ENCODE peak calls at places on chromosomes 1 and 21, in nine cellular contexts. W is GM23248, O is GM23338, K is HCT116, B is SK-N-SH, Y is OCI-LY7, Z is PC-3, N is MM.1S, E is hepatocyte. U is an unnamed sample.

GRCh38 chr1:227225715-227226346 is 92.5 kb downstream of the CDC42BPA start:
- DNase-seq in N (no peak), O (no peak), Z (peak), W (peak), B (no peak), E (no peak), Y (no peak), K (peak), U (no peak)

GRCh38 chr1:47963568-47963973 is 33.6 kb downstream of the TRABD2B start:
- DNase-seq in B (no peak), E (peak), N (no peak), K (no peak), Z (no peak), Y (no peak), O (no peak), W (peak), U (no peak)

GRCh38 chr21:16438761-16439160 is 709.0 kb downstream of the USP25 start:
- DNase-seq in N (no peak), B (no peak), O (no peak), Y (no peak), W (no peak), Z (no peak), K (no peak), E (no peak), U (no peak)

GRCh38 chr21:43906585-43907370 is 41.8 kb downstream of the AGPAT3 start:
- DNase-seq in W (no peak), N (no peak), Y (no peak), B (no peak), Z (no peak), O (no peak), E (no peak), K (no peak), U (no peak)

GRCh38 chr1:77889240-77889637 is 815 bp downstream of the NEXN start:
- DNase-seq in Y (no peak), Z (peak), O (peak), B (no peak), W (peak), E (peak), K (no peak), N (no peak), U (peak)

GRCh38 chr1:178653091-178653490 is 72.0 kb upstream of the RALGPS2 start:
- DNase-seq in K (peak), W (peak), E (no peak), B (no peak), Y (no peak), N (no peak), Z (peak), O (no peak), U (no peak)

GRCh38 chr1:13807213-13807612 is 107.2 kb downstream of the PRDM2 start:
- DNase-seq in Y (peak), W (peak), Z (peak), K (peak), E (peak), O (peak), B (peak), N (no peak), U (peak)

GRCh38 chr21:32732544-32732943 is 4.7 kb upstream of the SYNJ1 start:
- DNase-seq in Z (peak), K (no peak), E (no peak), N (no peak), W (no peak), B (no peak), O (no peak), Y (no peak), U (no peak)

GRCh38 chr1:33234131-33234530 is 22.2 kb upstream of the ZNF362 start:
- DNase-seq in N (no peak), B (no peak), O (no peak), Y (no peak), K (no peak), Z (no peak), E (no peak), W (no peak), U (no peak)

GRCh38 chr1:171250263-171250662 is 2.0 kb downstream of the FMO1 start:
- DNase-seq in O (no peak), W (no peak), Y (peak), Z (no peak), E (no peak), K (no peak), B (no peak), N (no peak), U (no peak)

GRCh38 chr1:54493608-54494007 is 54.4 kb upstream of the ACOT11 start:
- DNase-seq in Z (peak), N (no peak), Y (no peak), E (no peak), K (no peak), O (no peak), W (peak), B (no peak), U (no peak)

GRCh38 chr1:163168053-163168452 is 34.7 kb downstream of the RGS5 start:
- DNase-seq in N (no peak), B (no peak), Y (no peak), K (peak), E (peak), Z (peak), O (no peak), W (peak), U (no peak)

GRCh38 chr1:93554883-93555872 is 107.3 kb downstream of the FNBP1L start:
- DNase-seq in N (no peak), K (no peak), O (no peak), E (no peak), Z (no peak), B (no peak), Y (no peak), W (no peak), U (no peak)

GRCh38 chr1:9910080-9910424 is at the start of gene CTNNBIP1:
- DNase-seq in Y (no peak), B (no peak), N (no peak), K (no peak), E (no peak), Z (no peak), O (no peak), W (no peak), U (no peak)

GRCh38 chr21:28810826-28811524 is 181.7 kb downstream of the LTN1 start:
- DNase-seq in Y (no peak), E (no peak), O (no peak), Z (no peak), N (no peak), K (no peak), W (no peak), B (no peak), U (no peak)

GRCh38 chr1:172874950-172875349 is 175.8 kb downstream of the TNFSF18 start:
- DNase-seq in K (no peak), N (peak), O (no peak), B (no peak), Y (no peak), E (no peak), Z (peak), W (peak), U (no peak)

GRCh38 chr1:195828322-195828721 is 779.9 kb downstream of the KCNT2 start:
- DNase-seq in W (no peak), N (no peak), E (no peak), O (peak), Z (no peak), B (no peak), Y (no peak), K (no peak), U (no peak)

GRCh38 chr1:147772540-147772939 is 12.1 kb upstream of the GJA5 start:
- DNase-seq in Y (no peak), N (no peak), E (no peak), W (no peak), K (no peak), Z (no peak), O (no peak), B (no peak), U (no peak)

GRCh38 chr1:204073837-204074273 is 940 bp downstream of the SOX13 start:
- DNase-seq in K (no peak), W (peak), O (no peak), N (no peak), Y (no peak), E (peak), Z (peak), B (no peak), U (peak)

DNA sequence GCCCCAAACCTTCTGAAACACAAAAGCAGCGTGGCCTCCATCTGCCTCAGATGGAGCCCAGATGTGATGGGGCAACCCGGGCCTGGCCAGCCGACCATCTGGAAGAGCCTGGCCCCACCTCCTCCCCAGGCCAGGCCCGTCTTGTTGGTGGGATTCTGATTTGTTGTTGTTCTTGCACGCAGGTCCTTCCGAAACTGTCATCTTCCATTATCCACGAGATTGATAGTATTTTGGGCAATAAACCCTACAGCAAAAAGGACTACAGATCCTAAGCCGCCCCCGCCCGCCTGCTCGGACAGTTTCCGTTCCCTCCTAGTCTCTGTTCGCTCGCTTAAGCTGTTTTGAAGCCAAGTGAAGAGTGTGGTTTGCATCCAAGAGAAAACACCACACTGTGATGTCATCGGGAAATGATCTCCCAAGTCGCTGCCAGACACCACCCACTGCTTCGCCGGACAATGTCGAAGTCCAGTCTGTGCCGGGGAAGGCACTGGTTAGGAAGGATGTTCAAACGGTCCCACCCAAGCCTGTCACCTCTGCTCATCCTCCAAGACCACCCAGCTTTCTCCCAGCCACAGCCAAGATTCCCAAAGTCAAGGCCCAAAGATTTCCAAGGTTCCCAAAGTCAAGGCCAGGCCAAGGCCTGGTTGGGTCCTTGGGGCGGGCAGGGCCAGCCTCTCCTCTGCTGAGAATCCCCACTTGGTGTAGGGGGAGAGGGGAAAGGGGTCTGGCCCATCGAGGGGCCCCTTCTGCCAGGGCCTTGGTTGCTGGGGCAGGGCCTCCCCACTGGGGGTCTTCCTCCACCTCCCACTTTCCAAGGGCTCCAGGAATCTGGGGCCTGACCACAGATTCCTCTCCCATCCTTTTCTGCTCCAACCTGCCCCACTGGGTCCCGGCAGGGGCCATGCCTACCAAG is 52.9 kb downstream of the KCNAB2 start:
- DNase-seq in K (no peak), B (peak), E (no peak), Z (no peak), O (no peak), N (no peak), W (peak), Y (no peak), U (no peak)
- TF ChIP-seq EZH2phosphoT487 in K (no peak), B (no peak), E (no peak), Z (no peak), O (no peak), N (no peak), W (no peak), Y (no peak), U (no peak)

GRCh38 chr1:111220302-111220890 is 7.1 kb upstream of the CHI3L2 start:
- DNase-seq in N (no peak), Z (no peak), K (no peak), W (no peak), Y (no peak), E (no peak), B (no peak), O (no peak), U (no peak)

GRCh38 chr1:111223126-111223443 is 4.4 kb upstream of the CHI3L2 start:
- DNase-seq in W (no peak), Z (no peak), Y (no peak), O (no peak), E (no peak), K (no peak), N (no peak), B (no peak), U (no peak)

GRCh38 chr1:111221276-111221632 is 6.3 kb upstream of the CHI3L2 start:
- DNase-seq in N (no peak), K (no peak), O (no peak), E (no peak), W (no peak), B (no peak), Y (no peak), Z (no peak), U (no peak)

GRCh38 chr1:111222308-111223125 is 5.0 kb upstream of the CHI3L2 start:
- DNase-seq in N (peak), W (peak), K (peak), Z (peak), Y (peak), E (peak), B (peak), O (peak), U (peak)

GRCh38 chr1:111221633-111222286 is 5.8 kb upstream of the CHI3L2 start:
- DNase-seq in N (peak), K (no peak), E (no peak), Z (no peak), W (no peak), B (no peak), O (no peak), Y (peak), U (no peak)
- TF ChIP-seq EZH2phosphoT487 in N (no peak), K (no peak), E (no peak), Z (no peak), W (no peak), B (no peak), O (no peak), Y (no peak), U (no peak)

GRCh38 chr1:25658791-25659431 is 42.3 kb downstream of the MAN1C1 start:
- DNase-seq in O (no peak), Z (no peak), N (no peak), W (peak), B (peak), K (no peak), E (no peak), Y (peak), U (no peak)
- TF ChIP-seq EZH2phosphoT487 in O (no peak), Z (no peak), N (no peak), W (no peak), B (no peak), K (no peak), E (no peak), Y (no peak), U (no peak)

GRCh38 chr1:36115200-36115669 is 9.8 kb downstream of the COL8A2 start:
- DNase-seq in K (no peak), Y (no peak), Z (no peak), E (peak), N (no peak), W (peak), B (peak), O (no peak), U (peak)
- TF ChIP-seq EZH2phosphoT487 in K (no peak), Y (no peak), Z (no peak), E (no peak), N (no peak), W (no peak), B (no peak), O (no peak), U (no peak)

DNA sequence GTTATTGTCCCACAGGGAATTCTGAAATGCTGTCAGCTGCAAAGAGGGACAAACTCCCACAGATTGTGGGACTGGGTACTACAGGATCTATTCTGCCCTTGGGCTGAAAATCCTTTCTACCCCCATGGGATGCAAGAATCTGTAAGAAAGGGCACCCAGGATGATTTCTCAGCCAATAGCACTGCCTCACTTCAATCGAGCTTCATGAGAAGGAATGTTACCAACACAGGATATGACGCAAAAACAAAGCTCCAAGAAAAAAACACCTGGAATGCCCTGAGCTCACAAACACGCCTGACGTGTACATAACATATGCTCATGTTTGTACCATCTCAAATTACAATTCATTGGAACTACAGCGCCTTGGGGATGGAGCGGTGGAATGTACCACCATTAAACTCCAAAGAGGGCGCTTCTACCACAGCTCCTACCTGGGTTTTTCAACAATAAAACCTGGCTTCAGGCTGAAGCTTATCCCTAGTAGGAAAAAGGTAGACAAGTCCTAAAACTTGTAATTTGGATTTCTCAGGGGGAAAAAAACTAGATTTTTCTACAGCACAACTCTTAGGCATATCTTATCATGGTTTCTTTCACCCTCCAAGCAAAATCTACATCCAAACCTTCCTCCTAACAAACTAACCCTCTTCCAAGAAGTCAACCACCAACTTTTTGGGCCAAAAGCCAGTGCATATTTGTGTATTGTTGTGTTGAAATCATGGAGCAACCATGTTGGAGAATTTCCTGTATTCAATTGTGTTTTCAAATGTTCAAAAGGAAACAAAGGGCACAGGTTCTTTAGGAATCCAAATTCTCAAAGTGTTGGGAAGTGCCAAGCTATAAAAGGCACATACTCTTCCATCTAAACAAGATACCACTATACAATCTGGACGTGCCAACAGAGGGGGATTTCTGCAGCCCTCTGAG is 78.9 kb downstream of the TGFBR3 start:
- DNase-seq in Z (peak), O (peak), Y (no peak), N (no peak), B (no peak), E (no peak), K (no peak), W (peak), U (no peak)
- TF ChIP-seq EZH2phosphoT487 in Z (no peak), O (no peak), Y (no peak), N (no peak), B (no peak), E (no peak), K (no peak), W (no peak), U (no peak)

DNA sequence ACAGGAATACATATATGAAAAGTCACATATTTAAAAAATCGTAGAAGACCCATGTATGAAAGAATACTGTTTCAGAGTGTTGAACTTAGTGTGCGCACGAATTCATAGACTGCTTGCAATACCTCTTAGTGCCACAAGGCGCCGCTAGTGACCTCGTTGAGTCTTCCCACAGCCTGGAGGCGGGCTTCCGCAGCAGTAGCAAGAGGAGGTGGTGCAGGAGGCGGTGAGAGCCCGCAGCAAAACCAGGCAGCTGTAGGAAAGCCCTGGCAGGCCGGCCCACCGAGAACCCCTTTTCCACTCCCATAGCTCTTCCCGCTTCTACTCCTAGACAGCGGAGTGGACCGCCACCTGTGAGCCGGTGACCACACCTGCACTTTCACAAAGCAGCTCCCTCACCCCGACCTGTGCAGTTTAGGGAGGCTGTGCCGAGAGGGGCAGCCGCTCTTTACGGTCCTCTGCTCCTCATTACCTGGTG is 23.5 kb downstream of the MTARC1 start:
- DNase-seq in K (peak), W (peak), O (peak), E (peak), B (peak), Y (peak), N (peak), Z (peak), U (peak)
- TF ChIP-seq EZH2phosphoT487 in K (no peak), W (no peak), O (no peak), E (no peak), B (no peak), Y (no peak), N (no peak), Z (no peak), U (no peak)